ENCODE peak calls at places on chromosomes 13 and 19, in four cellular contexts. One of them, this sample, is unnamed.

GRCh38 chr19:3249408-3249807 is 24.9 kb downstream of the CELF5 start:
- DNase-seq in fibroblast of lung: no peak
- DNase-seq in dorsolateral prefrontal cortex: no peak
- DNase-seq in thoracic aorta: no peak
- DNase-seq in this sample: no peak

GRCh38 chr13:93875527-93875926 is 604.0 kb downstream of the DCT start:
- DNase-seq in dorsolateral prefrontal cortex: no peak
- DNase-seq in thoracic aorta: no peak
- DNase-seq in fibroblast of lung: peak
- DNase-seq in this sample: no peak

GRCh38 chr19:5588906-5589676 is 21.3 kb upstream of the TINCR start:
- DNase-seq in dorsolateral prefrontal cortex: no peak
- DNase-seq in thoracic aorta: no peak
- DNase-seq in fibroblast of lung: no peak
- DNase-seq in this sample: no peak

GRCh38 chr13:58908019-58908679 is 1255.6 kb downstream of the DIAPH3 start:
- DNase-seq in dorsolateral prefrontal cortex: no peak
- DNase-seq in fibroblast of lung: no peak
- DNase-seq in thoracic aorta: no peak
- DNase-seq in this sample: no peak

GRCh38 chr19:53982611-53983010 is 8.8 kb upstream of the CACNG6 start:
- DNase-seq in dorsolateral prefrontal cortex: no peak
- DNase-seq in fibroblast of lung: peak
- DNase-seq in thoracic aorta: no peak
- DNase-seq in this sample: no peak

GRCh38 chr13:83883061-83883523 is 818 bp upstream of the SLITRK1 start:
- DNase-seq in dorsolateral prefrontal cortex: peak
- DNase-seq in fibroblast of lung: no peak
- DNase-seq in thoracic aorta: no peak
- DNase-seq in this sample: no peak

GRCh38 chr13:76884167-76884566 is 2.0 kb downstream of the KCTD12 start:
- DNase-seq in dorsolateral prefrontal cortex: no peak
- DNase-seq in thoracic aorta: no peak
- DNase-seq in fibroblast of lung: peak
- DNase-seq in this sample: no peak

GRCh38 chr13:77002590-77003190 is 10.8 kb downstream of the CLN5 start:
- DNase-seq in thoracic aorta: no peak
- DNase-seq in fibroblast of lung: peak
- DNase-seq in dorsolateral prefrontal cortex: no peak
- DNase-seq in this sample: no peak

GRCh38 chr13:112885782-112886268 is 83.2 kb upstream of the MCF2L start:
- DNase-seq in fibroblast of lung: peak
- DNase-seq in thoracic aorta: no peak
- DNase-seq in dorsolateral prefrontal cortex: no peak
- DNase-seq in this sample: peak

GRCh38 chr19:46056536-46056935 is 15.7 kb upstream of the IGFL4 start:
- DNase-seq in dorsolateral prefrontal cortex: no peak
- DNase-seq in thoracic aorta: no peak
- DNase-seq in fibroblast of lung: no peak
- DNase-seq in this sample: no peak

GRCh38 chr13:30047154-30047874 is 196.9 kb upstream of the UBL3 start:
- DNase-seq in thoracic aorta: no peak
- DNase-seq in dorsolateral prefrontal cortex: no peak
- DNase-seq in fibroblast of lung: no peak
- DNase-seq in this sample: no peak

GRCh38 chr19:28934626-28935025 is 278.3 kb downstream of the UQCRFS1 start:
- DNase-seq in dorsolateral prefrontal cortex: no peak
- DNase-seq in fibroblast of lung: peak
- DNase-seq in thoracic aorta: no peak
- DNase-seq in this sample: no peak

GRCh38 chr13:26623125-26623524 is 65.6 kb downstream of the WASF3 start:
- DNase-seq in dorsolateral prefrontal cortex: no peak
- DNase-seq in thoracic aorta: no peak
- DNase-seq in fibroblast of lung: no peak
- DNase-seq in this sample: no peak

GRCh38 chr19:45280471-45280961 is 29.4 kb downstream of the MARK4 start:
- DNase-seq in fibroblast of lung: no peak
- DNase-seq in dorsolateral prefrontal cortex: no peak
- DNase-seq in thoracic aorta: no peak
- DNase-seq in this sample: no peak

This sample was measured in pulmonary artery endothelial cell.